ENCODE peak calls at places on chromosomes 13 and 19, in six cellular contexts. X is hepatocyte; L is astrocyte; A is aorta; I is mesenchymal stem cell; S is CD8-positive, alpha-beta memory T cell. N is an unnamed sample. For H3K4me1 and H3K36me3, the result is how much of the 10 kb centered on the place peaks cover.

GRCh38 chr19:43664008-43664407 is 6.0 kb downstream of the PLAUR start:
- DNase-seq in I (no peak), X (no peak), L (no peak), S (peak), A (no peak), N (no peak)

GRCh38 chr19:38617764-38618589 is at the start of gene MAP4K1:
- DNase-seq in A (peak), I (no peak), X (no peak), S (peak), L (no peak), N (peak)

GRCh38 chr13:58949646-58950045 is 1214.1 kb downstream of the DIAPH3 start:
- DNase-seq in X (no peak), I (no peak), S (no peak), A (no peak), L (no peak), N (no peak)

GRCh38 chr19:40235238-40236025 is 8.9 kb upstream of the CCNP start:
- DNase-seq in S (no peak), A (no peak), I (no peak), X (no peak), L (no peak), N (peak)

GRCh38 chr19:41226053-41226873 is 7.2 kb downstream of the AXL start:
- DNase-seq in L (peak), I (peak), S (peak), A (peak), X (peak), N (peak)

GRCh38 chr19:13906525-13906904 is 514 bp downstream of the CC2D1A start:
- DNase-seq in X (peak), A (no peak), S (peak), I (no peak), L (no peak), N (peak)

GRCh38 chr13:19093437-19093836 is 88.2 kb downstream of the TUBA3C start:
- DNase-seq in A (no peak), X (no peak), S (no peak), L (no peak), I (no peak), N (no peak)

GRCh38 chr13:30648522-30649012 is 30.8 kb downstream of the USPL1 start:
- DNase-seq in I (no peak), X (no peak), A (no peak), L (no peak), S (no peak), N (no peak)

GRCh38 chr13:22039961-22040360 is 369.1 kb downstream of the FGF9 start:
- DNase-seq in S (no peak), X (no peak), A (no peak), I (no peak), L (no peak), N (no peak)

GRCh38 chr13:36244990-36245389 is 30.6 kb upstream of the SOHLH2 start:
- DNase-seq in X (no peak), L (no peak), S (no peak), A (no peak), I (no peak), N (no peak)

GRCh38 chr13:72399351-72399750 is 328.1 kb downstream of the MZT1 start:
- DNase-seq in S (no peak), A (no peak), X (no peak), L (no peak), I (no peak), N (no peak)

GRCh38 chr19:11164879-11165406 is 9.4 kb upstream of the SPC24 start:
- DNase-seq in S (no peak), X (peak), I (no peak), A (peak), L (peak), N (peak)

GRCh38 chr19:54325194-54325621 is 12.2 kb upstream of the LILRA5 start:
- DNase-seq in X (peak), L (no peak), S (peak), A (no peak), I (no peak), N (no peak)

GRCh38 chr13:38167164-38167822 is 182.4 kb upstream of the UFM1 start:
- DNase-seq in I (no peak), S (no peak), X (no peak), A (no peak), L (no peak), N (no peak)

GRCh38 chr13:101416181-101417042 is at the start of gene NALCN:
- DNase-seq in A (peak), X (peak), S (no peak), L (peak), I (peak), N (peak)

GRCh38 chr13:46119883-46120614 is 15.2 kb upstream of the CPB2 start:
- DNase-seq in S (no peak), L (peak), A (no peak), X (peak), I (peak), N (peak)

GRCh38 chr13:31209172-31209818 is 9.5 kb downstream of the B3GLCT start:
- DNase-seq in I (peak), L (peak), A (no peak), X (peak), S (peak), N (no peak)

GRCh38 chr13:20616059-20616797 is 49.3 kb downstream of the IFT88 start:
- DNase-seq in S (no peak), I (peak), A (no peak), X (no peak), L (peak), N (no peak)

GRCh38 chr19:39110263-39110967 is 15.2 kb upstream of the PAK4 start:
- DNase-seq in I (peak), X (peak), A (peak), S (peak), L (no peak), N (no peak)

GRCh38 chr19:42577016-42577415 is 17.7 kb downstream of the CEACAM8 start:
- DNase-seq in A (no peak), S (no peak), L (no peak), X (peak), I (no peak), N (no peak)

GRCh38 chr19:2476451-2477140 is 669 bp downstream of the GADD45B start:
- DNase-seq in L (peak), A (peak), I (peak), X (peak), S (peak), N (peak)

GRCh38 chr13:39036212-39036611 is 1.7 kb downstream of the PROSER1 start:
- DNase-seq in L (peak), S (no peak), A (no peak), I (peak), X (peak), N (no peak)

GRCh38 chr13:36028359-36028758 is 102.8 kb downstream of the DCLK1 start:
- DNase-seq in L (peak), I (no peak), A (no peak), X (no peak), S (no peak), N (no peak)

GRCh38 chr13:98174995-98175394 is 2.1 kb downstream of the RNF113B start:
- DNase-seq in S (no peak), A (no peak), I (peak), L (peak), X (no peak), N (no peak)

GRCh38 chr13:45316996-45317395 is 24.0 kb downstream of the TPT1 start:
- DNase-seq in A (no peak), I (no peak), X (no peak), S (no peak), L (no peak), N (no peak)

GRCh38 chr13:63190742-63191141 is 1775.1 kb upstream of the PCDH20 start:
- DNase-seq in I (peak), X (no peak), A (no peak), L (peak), S (no peak), N (no peak)

GRCh38 chr13:99385161-99385560 is 78.0 kb upstream of the GPR183 start:
- DNase-seq in L (no peak), X (no peak), S (no peak), A (no peak), I (no peak), N (no peak)

GRCh38 chr13:32824671-32825070 is 191.6 kb upstream of the KL start:
- DNase-seq in S (no peak), L (peak), A (no peak), I (peak), X (peak), N (no peak)

GRCh38 chr19:49136771-49137171 is 17.4 kb downstream of the PPFIA3 start:
- DNase-seq in L (no peak), I (peak), A (no peak), X (no peak), S (no peak), N (no peak)
- H3K4me1 ChIP-seq in L (under half), I (under half), A (under half), X (under half), S (under half), N (under half)

GRCh38 chr13:93547886-93548285 is 321.3 kb downstream of the GPC6 start:
- DNase-seq in L (peak), A (no peak), I (peak), X (no peak), S (no peak), N (no peak)
- H3K36me3 ChIP-seq in L (under half), A (under half), I (under half), X (under half), S (under half), N (under half)

DNA sequence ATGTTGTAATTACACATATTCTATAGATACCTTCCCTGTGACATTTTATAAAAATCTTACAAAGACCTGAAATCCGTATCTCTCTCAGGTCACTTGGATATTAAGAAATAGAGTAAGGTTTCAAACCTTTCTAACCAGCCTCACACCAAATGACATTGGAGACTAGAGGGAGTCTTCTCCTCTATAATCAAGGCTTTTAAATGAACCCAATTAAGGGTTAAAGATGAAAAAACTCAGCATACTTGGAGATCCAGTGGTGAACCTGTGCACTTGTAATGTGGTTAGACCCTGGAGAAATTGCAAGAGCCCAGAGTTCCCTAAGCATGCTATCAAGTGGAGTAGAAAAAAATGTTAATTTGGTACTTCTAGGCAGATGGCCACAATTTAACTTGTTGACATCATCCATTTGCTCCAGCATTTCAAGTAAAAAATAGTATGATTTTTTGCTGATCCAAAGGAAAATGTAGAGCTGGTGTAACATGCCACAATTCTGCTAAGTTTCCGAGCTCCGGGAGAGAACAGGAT is 554.2 kb upstream of the MIR17HG start:
- DNase-seq in I (no peak), X (no peak), A (no peak), S (no peak), L (peak), N (no peak)
- H3K4me1 ChIP-seq in I (under half), X (under half), A (under half), S (under half), L (under half), N (under half)

DNA sequence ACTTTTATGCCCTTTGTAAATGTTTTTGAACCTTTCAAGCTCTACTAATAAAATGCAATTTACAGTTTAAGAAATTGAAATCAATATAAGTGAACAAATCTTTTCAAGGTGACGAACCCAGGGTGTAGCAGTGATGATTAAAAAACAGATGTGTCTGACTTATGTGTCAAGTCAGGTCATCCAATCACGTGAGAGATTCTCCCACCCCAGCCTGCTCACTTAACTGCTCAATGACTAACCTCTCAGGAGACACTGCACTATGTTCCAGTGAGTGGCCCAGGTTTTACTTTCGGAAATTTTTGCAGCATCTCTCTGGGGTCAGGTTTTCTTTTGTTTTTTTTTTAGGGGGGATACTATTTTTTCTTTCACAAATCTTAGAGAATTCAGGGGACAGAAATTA is 60.7 kb downstream of the ZNF429 start:
- DNase-seq in I (no peak), S (no peak), A (no peak), X (no peak), L (no peak), N (no peak)
- H3K36me3 ChIP-seq in I (under half), S (under half), A (under half), X (under half), L (under half), N (under half)

DNA sequence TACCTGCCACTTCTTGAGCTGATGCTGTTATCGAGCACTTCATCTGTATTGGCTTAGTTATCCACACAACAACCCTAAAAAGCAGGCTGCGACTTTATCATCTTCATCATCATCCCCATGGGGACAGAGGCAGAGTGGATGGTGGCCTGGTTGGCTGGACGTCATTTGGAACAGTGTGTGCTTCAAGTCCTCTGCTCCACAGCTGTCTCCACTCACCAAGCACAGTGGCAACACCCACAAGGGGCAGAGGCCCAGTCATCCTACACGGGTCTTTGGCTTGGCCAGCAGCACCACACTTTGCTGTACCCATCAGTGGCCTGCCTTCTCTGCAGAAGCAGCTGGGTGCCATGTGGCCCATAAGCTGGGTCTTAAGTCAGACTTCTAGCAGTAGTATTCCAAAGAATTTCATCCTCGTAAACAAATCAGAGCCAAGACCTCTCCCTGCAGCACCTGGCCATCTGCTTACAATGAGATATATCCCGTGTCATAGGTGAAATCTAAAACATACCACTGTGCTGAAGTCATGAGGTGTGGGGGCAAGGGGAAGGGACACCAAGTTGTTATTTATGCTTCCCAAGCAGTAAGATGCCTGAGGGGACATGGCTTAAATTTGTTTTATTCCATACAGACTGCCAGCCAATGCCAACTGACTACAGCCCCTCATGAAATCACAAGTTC is 47.9 kb upstream of the EPHX3 start:
- DNase-seq in A (peak), S (no peak), L (no peak), X (no peak), I (peak), N (no peak)
- H3K4me1 ChIP-seq in A (under half), S (half or more), L (under half), X (half or more), I (under half), N (half or more)

GRCh38 chr13:113596321-113597200 is 12.0 kb downstream of the TFDP1 start:
- DNase-seq in S (no peak), L (no peak), I (no peak), X (no peak), A (peak), N (peak)

GRCh38 chr13:113592571-113592970 is 8.0 kb downstream of the TFDP1 start:
- DNase-seq in L (no peak), S (no peak), X (no peak), I (no peak), A (no peak), N (no peak)

GRCh38 chr13:113597386-113598080 is 13.0 kb downstream of the TFDP1 start:
- DNase-seq in L (no peak), S (no peak), X (no peak), A (peak), I (no peak), N (peak)

GRCh38 chr13:113598081-113598410 is 13.5 kb downstream of the TFDP1 start:
- DNase-seq in S (no peak), X (no peak), L (no peak), A (no peak), I (no peak), N (peak)

DNA sequence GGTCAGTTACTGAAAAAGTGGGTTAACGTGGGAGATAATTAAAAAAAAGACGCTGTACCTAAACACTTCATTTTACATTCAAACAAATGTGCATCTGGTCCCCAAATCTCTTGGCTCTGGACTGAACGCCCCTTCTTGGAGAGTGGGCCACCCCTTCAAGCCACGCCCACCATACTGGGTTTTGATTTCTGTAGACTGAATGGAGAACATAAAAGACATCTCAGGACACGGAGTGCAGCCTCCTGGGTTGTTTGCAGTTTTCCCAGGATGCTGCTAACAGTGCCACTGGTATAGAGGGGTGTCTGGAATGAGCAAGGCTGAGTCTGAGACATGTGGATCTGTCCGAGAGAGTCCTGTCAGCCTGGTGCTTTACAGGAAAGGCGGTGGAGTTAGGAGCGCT is 10.6 kb downstream of the TFDP1 start:
- DNase-seq in S (no peak), A (no peak), X (no peak), I (no peak), L (no peak), N (no peak)
- H3K36me3 ChIP-seq in S (under half), A (under half), X (under half), I (under half), L (under half), N (under half)

GRCh38 chr13:75801388-75801787 is 165.3 kb downstream of the LMO7 start:
- DNase-seq in A (no peak), L (no peak), S (no peak), I (no peak), X (no peak), N (no peak)
- H3K4me1 ChIP-seq in A (under half), L (under half), S (under half), I (under half), X (under half), N (under half)

GRCh38 chr19:44986389-44986788 is 14.9 kb upstream of the RELB start:
- DNase-seq in X (no peak), L (no peak), I (no peak), S (no peak), A (no peak), N (no peak)
- H3K36me3 ChIP-seq in X (under half), L (under half), I (half or more), S (under half), A (under half), N (under half)

GRCh38 chr19:5047251-5047935 is 78.5 kb downstream of the KDM4B start:
- DNase-seq in S (no peak), L (no peak), X (no peak), A (no peak), I (no peak), N (no peak)

GRCh38 chr19:5045015-5045414 is 76.1 kb downstream of the KDM4B start:
- DNase-seq in I (no peak), S (no peak), L (no peak), A (no peak), X (no peak), N (no peak)

GRCh38 chr19:5048091-5048726 is 79.3 kb downstream of the KDM4B start:
- DNase-seq in S (peak), I (peak), X (peak), A (peak), L (peak), N (peak)

GRCh38 chr19:5045956-5046338 is 77.0 kb downstream of the KDM4B start:
- DNase-seq in A (no peak), I (no peak), L (no peak), X (no peak), S (no peak), N (no peak)

DNA sequence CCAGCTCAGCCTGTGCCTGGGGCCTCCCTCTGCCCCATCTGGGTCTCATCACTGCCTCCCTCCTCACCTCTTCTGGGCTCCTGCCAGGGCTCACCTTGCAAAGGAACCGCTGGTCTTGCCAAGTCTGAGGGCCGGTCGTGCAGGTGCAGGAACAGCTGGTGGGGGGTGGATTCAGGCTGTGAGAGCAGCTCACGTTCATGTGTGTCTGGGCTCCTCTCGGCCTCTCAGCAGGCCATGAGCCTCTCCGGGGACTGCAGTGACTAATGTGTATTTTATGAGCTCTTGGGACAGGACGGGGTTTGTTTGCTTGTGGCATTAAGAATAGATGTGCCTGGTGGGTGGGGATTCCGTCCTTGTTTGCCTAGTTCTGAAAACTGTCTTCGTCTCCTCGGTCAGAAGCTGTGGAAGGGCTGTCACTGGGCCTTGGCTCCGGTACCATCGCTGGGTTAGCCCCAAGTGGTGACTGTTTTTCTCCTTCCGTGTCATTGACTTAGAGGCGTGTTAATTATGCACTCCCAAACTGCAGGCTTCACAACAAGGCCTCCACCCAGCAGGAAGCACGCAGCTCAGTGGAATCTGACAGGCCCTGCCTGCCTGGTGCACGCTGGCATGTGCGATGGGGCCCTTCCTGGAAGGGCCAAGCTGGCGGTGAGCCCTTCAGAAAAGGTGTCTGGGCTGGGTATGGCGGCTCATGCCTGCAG is 77.6 kb downstream of the KDM4B start:
- DNase-seq in A (no peak), X (peak), L (peak), S (no peak), I (peak), N (peak)
- H3K4me1 ChIP-seq in A (under half), X (under half), L (under half), S (under half), I (under half), N (under half)

N was measured in left lung.